ENCODE peak calls at places on chromosomes 11 and 22, in four cellular contexts. One of them, this sample, is unnamed.

GRCh38 chr22:23685205-23685784 is 5.5 kb upstream of the RGL4 start:
- DNase-seq in HepG2: no peak
- DNase-seq in GM12891: no peak
- DNase-seq in H1: no peak
- DNase-seq in this sample: no peak

GRCh38 chr11:114076974-114077373 is 17.5 kb downstream of the ZBTB16 start:
- DNase-seq in HepG2: no peak
- DNase-seq in GM12891: no peak
- DNase-seq in H1: no peak
- DNase-seq in this sample: no peak

GRCh38 chr11:2890466-2891241 is 5.1 kb upstream of the CDKN1C start:
- DNase-seq in HepG2: no peak
- DNase-seq in GM12891: no peak
- DNase-seq in H1: no peak
- DNase-seq in this sample: no peak

GRCh38 chr11:130710442-130711101 is 205.7 kb downstream of the SNX19 start:
- DNase-seq in HepG2: no peak
- DNase-seq in GM12891: no peak
- DNase-seq in H1: no peak
- DNase-seq in this sample: no peak

GRCh38 chr11:78200553-78200952 is 11.8 kb downstream of the USP35 start:
- DNase-seq in HepG2: no peak
- DNase-seq in GM12891: no peak
- DNase-seq in H1: no peak
- DNase-seq in this sample: no peak

GRCh38 chr11:117375960-117376359 is 48.3 kb downstream of the CEP164 start:
- DNase-seq in HepG2: no peak
- DNase-seq in GM12891: no peak
- DNase-seq in H1: no peak
- DNase-seq in this sample: no peak

GRCh38 chr11:60634151-60634550 is 65.3 kb upstream of the MS4A8 start:
- DNase-seq in HepG2: no peak
- DNase-seq in GM12891: no peak
- DNase-seq in H1: no peak
- DNase-seq in this sample: no peak

GRCh38 chr22:38531251-38531956 is 25.3 kb upstream of the DDX17 start:
- DNase-seq in HepG2: no peak
- DNase-seq in GM12891: no peak
- DNase-seq in H1: no peak
- DNase-seq in this sample: no peak

GRCh38 chr22:45804986-45805325 is 133.3 kb downstream of the ATXN10 start:
- DNase-seq in HepG2: peak
- DNase-seq in GM12891: no peak
- DNase-seq in H1: no peak
- DNase-seq in this sample: no peak

GRCh38 chr11:78622666-78623065 is 48.0 kb upstream of the NARS2 start:
- DNase-seq in HepG2: no peak
- DNase-seq in GM12891: no peak
- DNase-seq in H1: no peak
- DNase-seq in this sample: no peak

GRCh38 chr11:101127348-101127698 is 2.3 kb downstream of the PGR start:
- DNase-seq in HepG2: no peak
- DNase-seq in GM12891: no peak
- DNase-seq in H1: no peak
- DNase-seq in this sample: no peak

GRCh38 chr11:120024046-120024445 is 113.9 kb downstream of the TRIM29 start:
- DNase-seq in HepG2: no peak
- DNase-seq in GM12891: no peak
- DNase-seq in H1: no peak
- DNase-seq in this sample: no peak

GRCh38 chr11:13434247-13435205 is 28.5 kb downstream of the BTBD10 start:
- DNase-seq in HepG2: no peak
- DNase-seq in GM12891: no peak
- DNase-seq in H1: no peak
- DNase-seq in this sample: no peak

GRCh38 chr11:59610289-59610688 is 5.3 kb downstream of the OSBP start:
- DNase-seq in HepG2: no peak
- DNase-seq in GM12891: no peak
- DNase-seq in H1: no peak
- DNase-seq in this sample: no peak

GRCh38 chr11:107951105-107951504 is 22.9 kb downstream of the RAB39A start:
- DNase-seq in HepG2: no peak
- DNase-seq in GM12891: no peak
- DNase-seq in H1: no peak
- DNase-seq in this sample: no peak

GRCh38 chr11:83044958-83045712 is 26.6 kb downstream of the RAB30 start:
- DNase-seq in HepG2: no peak
- DNase-seq in GM12891: peak
- DNase-seq in H1: no peak
- DNase-seq in this sample: no peak

GRCh38 chr11:85029964-85030363 is 597.2 kb downstream of the DLG2 start:
- DNase-seq in HepG2: peak
- DNase-seq in GM12891: no peak
- DNase-seq in H1: no peak
- DNase-seq in this sample: no peak

GRCh38 chr11:26753738-26754504 is 32.1 kb upstream of the SLC5A12 start:
- DNase-seq in HepG2: peak
- DNase-seq in GM12891: no peak
- DNase-seq in H1: no peak
- DNase-seq in this sample: no peak

GRCh38 chr11:24575392-24575791 is 78.5 kb downstream of the LUZP2 start:
- DNase-seq in HepG2: no peak
- DNase-seq in GM12891: no peak
- DNase-seq in H1: no peak
- DNase-seq in this sample: no peak

GRCh38 chr11:98260983-98261382 is 759.8 kb upstream of the CNTN5 start:
- DNase-seq in HepG2: no peak
- DNase-seq in GM12891: no peak
- DNase-seq in H1: no peak
- DNase-seq in this sample: no peak

GRCh38 chr11:27532652-27533325 is 26.2 kb upstream of the LIN7C start:
- DNase-seq in HepG2: no peak
- DNase-seq in GM12891: no peak
- DNase-seq in H1: no peak
- DNase-seq in this sample: no peak

GRCh38 chr11:125022551-125022950 is 40.6 kb upstream of the SLC37A2 start:
- DNase-seq in HepG2: no peak
- DNase-seq in GM12891: no peak
- DNase-seq in H1: no peak
- DNase-seq in this sample: no peak

GRCh38 chr22:41762980-41763779 is 37.3 kb upstream of the CCDC134 start:
- DNase-seq in HepG2: peak
- DNase-seq in GM12891: no peak
- DNase-seq in H1: peak
- DNase-seq in this sample: no peak

GRCh38 chr22:26033071-26033470 is 136.2 kb upstream of the SEZ6L start:
- DNase-seq in HepG2: no peak
- DNase-seq in GM12891: no peak
- DNase-seq in H1: no peak
- DNase-seq in this sample: no peak

GRCh38 chr22:38148252-38148651 is 33.4 kb downstream of the PLA2G6 start:
- DNase-seq in HepG2: no peak
- DNase-seq in GM12891: no peak
- DNase-seq in H1: no peak
- DNase-seq in this sample: no peak

GRCh38 chr11:67027483-67027930 is 4.6 kb downstream of the SYT12 start:
- DNase-seq in HepG2: no peak
- DNase-seq in GM12891: no peak
- DNase-seq in H1: no peak
- DNase-seq in this sample: no peak

GRCh38 chr11:134340354-134340964 is 8.7 kb downstream of the GLB1L2 start:
- DNase-seq in HepG2: no peak
- DNase-seq in GM12891: no peak
- DNase-seq in H1: no peak
- DNase-seq in this sample: no peak

GRCh38 chr11:134339756-134340155 is 8.0 kb downstream of the GLB1L2 start:
- DNase-seq in HepG2: no peak
- DNase-seq in GM12891: no peak
- DNase-seq in H1: no peak
- DNase-seq in this sample: no peak

GRCh38 chr11:134343646-134344045 is 11.9 kb downstream of the GLB1L2 start:
- DNase-seq in HepG2: no peak
- DNase-seq in GM12891: no peak
- DNase-seq in H1: no peak
- DNase-seq in this sample: no peak

GRCh38 chr11:134342572-134343340 is 11.0 kb downstream of the GLB1L2 start:
- DNase-seq in HepG2: no peak
- DNase-seq in GM12891: no peak
- DNase-seq in H1: no peak
- DNase-seq in this sample: no peak

DNA sequence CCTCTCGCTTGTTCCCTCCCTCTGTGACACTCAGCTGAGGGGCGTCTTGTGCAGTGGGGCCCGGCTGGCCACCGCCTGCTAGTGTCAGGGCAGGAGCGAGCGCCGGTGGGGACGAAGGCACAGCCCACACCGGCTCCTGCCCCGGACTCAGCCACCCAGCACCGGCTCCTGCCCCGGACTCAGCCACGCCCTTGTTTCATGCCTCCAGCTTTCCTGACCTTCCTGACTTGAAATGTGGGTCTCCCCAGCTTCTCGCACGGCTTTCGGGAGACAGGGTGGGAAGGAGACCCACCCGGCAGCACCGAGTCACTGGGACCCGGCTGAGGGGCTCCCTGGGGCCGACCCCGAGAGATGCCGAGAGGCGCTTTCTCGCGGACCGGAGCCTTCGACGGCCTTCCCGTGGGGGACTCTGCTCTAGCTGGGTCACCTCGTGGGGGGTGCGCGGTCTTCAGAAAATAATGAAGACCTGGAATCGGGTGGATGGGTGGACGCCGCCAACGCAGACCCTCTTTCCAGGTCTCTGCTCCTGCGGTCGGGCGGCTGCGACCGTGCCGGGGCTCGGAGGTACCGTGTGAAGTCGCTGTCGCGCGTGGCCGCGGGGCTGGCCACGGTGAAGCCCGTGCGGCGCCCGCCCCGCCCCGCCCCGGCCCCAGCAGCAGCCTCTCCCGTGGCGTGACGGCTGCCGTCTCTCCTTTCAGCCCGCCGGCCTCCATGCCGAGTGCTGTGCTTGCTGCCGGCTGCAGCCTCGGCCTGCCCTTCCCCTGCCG is 10.2 kb downstream of the GLB1L2 start:
- DNase-seq in HepG2: no peak
- DNase-seq in GM12891: no peak
- DNase-seq in H1: no peak
- DNase-seq in this sample: no peak
- TF ChIP-seq POLR2A in HepG2: no peak
- TF ChIP-seq POLR2A in GM12891: no peak
- TF ChIP-seq POLR2A in H1: no peak
- TF ChIP-seq POLR2A in this sample: no peak

DNA sequence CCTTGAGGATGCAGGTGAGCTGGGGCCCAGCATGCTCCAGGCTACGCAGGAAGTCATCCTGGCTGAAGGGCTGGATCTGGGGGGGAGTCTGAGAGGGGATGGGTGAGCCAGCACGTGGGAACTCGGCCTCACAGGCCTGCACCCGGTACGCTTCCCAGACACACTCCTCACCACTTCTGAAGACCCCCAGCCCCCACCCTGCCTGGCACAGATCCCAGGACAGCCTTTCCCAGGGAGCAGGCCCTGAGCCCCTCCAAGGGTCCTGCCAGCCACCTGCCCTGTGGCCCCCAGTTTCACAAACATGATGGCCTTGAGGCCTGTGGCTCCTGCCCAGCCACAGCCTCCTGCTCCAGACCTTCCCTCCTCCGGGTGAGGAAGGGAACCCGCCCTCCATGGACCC is 5.6 kb upstream of the PLXNB2 start:
- DNase-seq in HepG2: no peak
- DNase-seq in GM12891: no peak
- DNase-seq in H1: no peak
- DNase-seq in this sample: no peak
- TF ChIP-seq TAF1 in HepG2: no peak
- TF ChIP-seq TAF1 in GM12891: no peak
- TF ChIP-seq TAF1 in H1: no peak
- TF ChIP-seq TAF1 in this sample: no peak

GRCh38 chr11:72831521-72832300 is 17.5 kb downstream of the ATG16L2 start:
- DNase-seq in HepG2: peak
- DNase-seq in GM12891: no peak
- DNase-seq in H1: peak
- DNase-seq in this sample: no peak
- TF ChIP-seq POLR2AphosphoS5 in HepG2: no peak
- TF ChIP-seq POLR2AphosphoS5 in GM12891: peak
- TF ChIP-seq POLR2AphosphoS5 in H1: no peak
- TF ChIP-seq POLR2AphosphoS5 in this sample: peak

DNA sequence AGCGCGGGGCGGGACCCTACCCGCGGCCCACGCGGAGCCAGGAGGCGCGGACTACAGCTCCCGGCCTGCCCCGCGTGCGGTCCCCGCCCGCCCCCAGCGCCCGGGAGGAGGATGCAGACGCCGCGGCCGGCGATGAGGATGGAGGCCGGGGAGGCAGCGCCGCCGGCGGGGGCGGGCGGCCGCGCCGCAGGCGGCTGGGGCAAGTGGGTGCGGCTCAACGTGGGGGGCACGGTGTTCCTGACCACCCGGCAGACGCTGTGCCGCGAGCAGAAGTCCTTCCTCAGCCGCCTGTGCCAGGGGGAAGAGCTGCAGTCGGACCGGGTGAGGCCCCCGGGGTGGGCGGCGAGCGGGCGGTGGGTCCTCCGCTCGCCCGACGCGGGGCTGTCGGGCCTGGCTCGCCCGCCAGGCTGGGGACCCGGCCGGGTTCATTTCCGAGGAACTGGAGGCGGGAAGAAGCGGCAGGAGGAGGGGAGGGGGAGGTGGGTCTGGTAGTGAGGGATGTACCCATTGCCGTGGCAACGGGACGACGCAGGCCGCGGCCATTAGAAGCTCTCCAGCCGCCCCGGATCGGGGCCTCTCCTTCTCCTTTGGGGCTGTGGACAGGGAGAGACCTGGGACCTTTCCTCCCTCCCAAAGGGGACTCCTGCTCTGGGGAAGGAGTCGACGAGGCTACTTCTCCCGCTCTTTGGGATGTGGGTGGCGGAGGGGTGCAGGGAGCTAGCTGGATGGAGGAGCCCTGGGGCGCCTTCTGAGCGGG is at the start of gene KCTD17:
- DNase-seq in HepG2: no peak
- DNase-seq in GM12891: peak
- DNase-seq in H1: no peak
- DNase-seq in this sample: peak
- TF ChIP-seq POLR2A in HepG2: no peak
- TF ChIP-seq POLR2A in GM12891: no peak
- TF ChIP-seq POLR2A in H1: no peak
- TF ChIP-seq POLR2A in this sample: peak

DNA sequence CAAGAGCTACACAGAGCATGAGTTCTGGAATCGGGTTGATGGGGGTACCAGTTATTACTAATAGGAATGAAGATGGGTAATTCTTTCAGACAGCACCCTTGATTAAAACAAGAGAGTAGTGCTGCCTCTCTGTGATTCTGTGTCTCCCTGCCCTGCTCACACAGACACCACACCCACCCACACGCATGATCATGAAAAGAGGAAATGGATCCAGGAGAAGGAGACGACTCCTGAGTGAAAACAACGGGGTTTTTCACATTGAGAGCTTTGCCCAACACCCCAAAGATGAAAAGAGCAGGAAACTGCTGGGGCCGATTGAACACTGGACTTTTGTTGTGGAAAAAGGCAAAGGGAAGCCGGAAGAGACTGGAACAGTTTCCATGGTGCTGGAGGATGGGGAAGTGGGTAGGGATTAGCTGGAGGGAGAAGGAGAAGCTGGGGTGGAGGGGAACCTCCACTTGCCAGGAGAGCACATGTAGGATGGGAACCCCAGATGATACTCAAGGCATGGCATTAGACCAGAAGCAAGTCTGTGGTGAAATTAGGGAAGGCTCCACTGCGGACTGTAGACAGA is 5.2 kb upstream of the SLC43A3 start:
- DNase-seq in HepG2: no peak
- DNase-seq in GM12891: no peak
- DNase-seq in H1: no peak
- DNase-seq in this sample: no peak
- TF ChIP-seq TAF1 in HepG2: no peak
- TF ChIP-seq TAF1 in GM12891: no peak
- TF ChIP-seq TAF1 in H1: no peak
- TF ChIP-seq TAF1 in this sample: no peak